ENCODE peak calls at places on chromosome 19, in seven cellular contexts. S, J, B, K, R, U and N are unnamed samples.

GRCh38 chr19:33463194-33463593 is 58.4 kb downstream of the PEPD start:
- DNase-seq in S (no peak), J (no peak), B (no peak), K (no peak), R (no peak), U (no peak), N (no peak)

GRCh38 chr19:48368942-48369341 is 4.8 kb downstream of the SYNGR4 start:
- DNase-seq in S (no peak), J (no peak), B (no peak), K (no peak), R (no peak), U (peak), N (no peak)

GRCh38 chr19:33621811-33622504 is at the start of gene CHST8:
- DNase-seq in S (peak), J (no peak), B (no peak), K (no peak), R (no peak), U (peak), N (peak)

GRCh38 chr19:33191501-33191900 is 2.6 kb upstream of the LRP3 start:
- DNase-seq in S (no peak), J (no peak), B (no peak), K (no peak), R (no peak), U (no peak), N (no peak)

GRCh38 chr19:10333758-10334339 is 520 bp upstream of the RAVER1 start:
- DNase-seq in S (peak), J (no peak), B (no peak), K (no peak), R (no peak), U (no peak), N (no peak)

GRCh38 chr19:41192574-41193419 is at the start of gene CYP2S1:
- DNase-seq in S (peak), J (peak), B (peak), K (no peak), R (no peak), U (peak), N (no peak)

GRCh38 chr19:15672580-15673175 is at the start of gene CYP4F12:
- DNase-seq in S (peak), J (peak), B (peak), K (no peak), R (peak), U (peak), N (peak)

GRCh38 chr19:54364775-54365257 is at the start of gene LAIR1:
- DNase-seq in S (no peak), J (peak), B (no peak), K (no peak), R (no peak), U (peak), N (no peak)

GRCh38 chr19:38665950-38666661 is 18.7 kb downstream of the ACTN4 start:
- DNase-seq in S (peak), J (peak), B (peak), K (no peak), R (peak), U (peak), N (no peak)

GRCh38 chr19:37226248-37226647 is 8.2 kb downstream of the ZNF383 start:
- DNase-seq in S (no peak), J (no peak), B (no peak), K (no peak), R (no peak), U (no peak), N (no peak)

GRCh38 chr19:1624458-1624857 is 19.2 kb upstream of the UQCR11 start:
- DNase-seq in S (peak), J (peak), B (peak), K (no peak), R (no peak), U (peak), N (peak)

GRCh38 chr19:41014643-41015042 is 23.6 kb downstream of the CYP2B6 start:
- DNase-seq in S (no peak), J (no peak), B (no peak), K (no peak), R (no peak), U (no peak), N (no peak)

GRCh38 chr19:10019246-10019645 is 6.0 kb downstream of the RDH8 start:
- DNase-seq in S (no peak), J (no peak), B (no peak), K (no peak), R (no peak), U (no peak), N (peak)

GRCh38 chr19:33794578-33795369 is 1.9 kb upstream of the KCTD15 start:
- DNase-seq in S (peak), J (no peak), B (no peak), K (no peak), R (peak), U (no peak), N (peak)

GRCh38 chr19:31515931-31516330 is 166.7 kb upstream of the TSHZ3 start:
- DNase-seq in S (no peak), J (no peak), B (peak), K (no peak), R (no peak), U (no peak), N (peak)

GRCh38 chr19:11321206-11322126 is 18.0 kb downstream of the RAB3D start:
- DNase-seq in S (no peak), J (no peak), B (no peak), K (no peak), R (no peak), U (no peak), N (no peak)

GRCh38 chr19:38842439-38843174 is 7.2 kb downstream of the HNRNPL start:
- DNase-seq in S (no peak), J (no peak), B (no peak), K (no peak), R (no peak), U (peak), N (no peak)

GRCh38 chr19:48665786-48666185 is 7.0 kb downstream of the NTN5 start:
- DNase-seq in S (no peak), J (no peak), B (no peak), K (no peak), R (no peak), U (no peak), N (no peak)

GRCh38 chr19:47481460-47482052 is 2.5 kb downstream of the KPTN start:
- DNase-seq in S (no peak), J (no peak), B (no peak), K (no peak), R (no peak), U (no peak), N (no peak)

GRCh38 chr19:34179066-34179465 is 6.8 kb downstream of the LSM14A start:
- DNase-seq in S (no peak), J (no peak), B (no peak), K (no peak), R (no peak), U (no peak), N (peak)

GRCh38 chr19:45059258-45059965 is 16.9 kb downstream of the ZNF296 start:
- DNase-seq in S (peak), J (peak), B (peak), K (peak), R (peak), U (peak), N (peak)

GRCh38 chr19:18809149-18809978 is 18.3 kb upstream of the COMP start:
- DNase-seq in S (peak), J (no peak), B (peak), K (peak), R (peak), U (peak), N (peak)

GRCh38 chr19:48826606-48827020 is 9.7 kb downstream of the HSD17B14 start:
- DNase-seq in S (no peak), J (peak), B (no peak), K (no peak), R (no peak), U (peak), N (no peak)

GRCh38 chr19:19459099-19459498 is 53.6 kb downstream of the GATAD2A start:
- DNase-seq in S (peak), J (no peak), B (peak), K (no peak), R (no peak), U (no peak), N (peak)

GRCh38 chr19:2154587-2155075 is 3.3 kb upstream of the AP3D1 start:
- DNase-seq in S (peak), J (no peak), B (peak), K (no peak), R (no peak), U (peak), N (peak)

GRCh38 chr19:594265-594870 is 4.7 kb downstream of the HCN2 start:
- DNase-seq in S (no peak), J (no peak), B (no peak), K (no peak), R (no peak), U (no peak), N (no peak)

GRCh38 chr19:28869459-28869858 is 343.5 kb downstream of the UQCRFS1 start:
- DNase-seq in S (no peak), J (no peak), B (no peak), K (no peak), R (no peak), U (no peak), N (no peak)

DNA sequence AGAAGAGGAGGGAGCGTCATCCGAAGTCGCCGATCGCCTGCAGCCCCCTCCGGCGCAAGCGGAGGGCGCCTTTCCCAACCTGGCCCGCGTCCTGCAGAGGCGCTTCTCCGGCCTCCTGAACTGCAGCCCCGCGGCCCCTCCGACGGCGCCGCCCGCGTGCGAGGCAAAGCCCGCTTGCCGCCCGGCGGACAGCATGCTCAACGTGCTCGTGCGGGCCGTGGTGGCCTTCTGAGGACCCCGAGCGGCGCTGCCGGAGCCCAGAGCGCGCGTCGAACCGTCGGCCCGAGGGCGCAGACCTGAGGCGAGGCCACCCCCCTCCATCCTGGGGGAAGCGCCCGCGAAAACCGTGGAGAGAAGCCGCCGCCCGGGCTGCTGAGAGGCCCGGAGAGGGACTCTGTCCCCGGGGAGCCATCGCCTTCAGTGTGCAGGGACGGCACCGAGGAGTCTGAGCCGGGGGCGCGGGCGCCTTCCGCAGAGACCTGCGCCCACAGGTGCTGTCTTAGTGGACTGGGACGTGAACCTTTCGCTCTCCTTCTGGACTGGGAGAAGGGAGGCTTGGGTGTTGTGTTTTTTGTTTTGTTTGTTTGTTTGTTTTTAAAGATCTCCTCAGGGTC is 3.5 kb downstream of the IER2 start:
- DNase-seq in S (peak), J (no peak), B (peak), K (no peak), R (peak), U (peak), N (no peak)
- TF ChIP-seq CTCF in S (no peak), J (no peak), B (no peak), K (peak), R (no peak), U (peak), N (no peak)

DNA sequence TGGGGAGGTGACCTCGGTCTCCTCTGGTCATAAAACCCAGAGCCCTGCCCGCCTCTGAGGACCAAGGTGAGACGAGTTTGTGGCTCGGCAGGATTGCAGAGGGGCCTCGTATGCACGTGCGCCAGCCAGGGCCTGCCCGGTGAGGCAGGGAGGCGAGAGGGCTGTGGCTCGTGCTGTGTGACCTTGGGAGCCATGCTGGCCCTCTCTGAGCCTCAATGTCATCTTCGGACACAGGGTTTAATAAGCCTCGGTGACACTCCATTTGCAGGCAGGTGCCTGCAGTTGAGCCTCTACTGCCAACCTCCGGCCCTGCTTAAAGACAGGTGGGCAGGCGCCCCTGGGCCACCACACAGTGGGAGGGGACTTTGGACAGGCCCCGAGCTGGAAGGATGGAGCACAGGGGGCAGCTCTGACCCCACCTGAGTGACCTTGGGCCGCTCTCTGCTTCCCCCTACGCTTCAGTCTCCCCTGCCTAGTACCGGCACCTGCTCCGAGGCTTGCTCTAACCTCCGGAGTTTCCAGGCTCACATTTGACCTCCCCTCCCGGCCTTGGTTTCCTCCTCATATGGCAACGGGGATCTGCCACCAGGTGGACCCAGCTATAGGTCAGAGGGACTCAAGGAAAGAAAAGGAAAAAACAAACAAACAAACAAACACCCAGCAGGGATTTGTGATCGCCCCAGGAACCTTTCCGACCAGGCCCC is 3.2 kb downstream of the ZBTB7A start:
- DNase-seq in S (no peak), J (peak), B (no peak), K (no peak), R (peak), U (peak), N (no peak)
- TF ChIP-seq CTCF in S (no peak), J (no peak), B (peak), K (peak), R (peak), U (no peak), N (peak)

DNA sequence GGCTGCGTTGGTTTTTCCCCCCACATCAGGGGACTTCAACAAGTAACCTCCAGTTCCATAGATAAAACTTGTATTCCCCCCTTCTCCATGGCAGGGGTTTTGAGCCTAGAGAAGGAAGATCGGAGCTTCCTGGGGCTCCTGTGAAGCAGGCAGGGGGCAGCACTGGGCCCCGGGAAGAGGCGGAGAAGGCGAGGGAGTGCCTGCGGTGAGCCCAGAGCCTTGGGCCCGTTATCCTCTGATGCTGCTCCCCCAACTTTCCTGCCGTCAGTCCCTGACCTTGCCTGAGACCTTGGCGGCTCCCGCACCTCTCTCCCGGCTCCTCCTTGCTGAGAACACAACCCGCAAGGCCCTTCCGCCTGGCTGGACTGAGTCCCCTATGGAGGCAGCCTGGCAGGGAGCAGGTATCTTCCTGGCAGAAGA is 2.5 kb downstream of the LIPE start:
- DNase-seq in S (no peak), J (no peak), B (no peak), K (no peak), R (peak), U (no peak), N (no peak)
- TF ChIP-seq CTCF in S (no peak), J (no peak), B (peak), K (peak), R (no peak), U (no peak), N (no peak)

GRCh38 chr19:12779162-12779993 is 4.0 kb upstream of the HOOK2 start:
- DNase-seq in S (peak), J (no peak), B (peak), K (no peak), R (peak), U (peak), N (peak)
- TF ChIP-seq CTCF in S (no peak), J (no peak), B (no peak), K (no peak), R (no peak), U (no peak), N (no peak)